ENCODE peak calls at places on chromosomes 1 and 21, in five cellular contexts. M is PC-9; Q is stimulated activated CD8-positive, alpha-beta memory T cell treated with anti-CD3 and anti-CD28 coated beads, Interleukin-15, amount 100 ng/mL, for 4 hours; H is glutamatergic neuron; C is activated naive CD8-positive, alpha-beta T cell treated with anti-CD3 and anti-CD28 coated beads for 36 hours. K is an unnamed sample.

GRCh38 chr1:29237906-29238600 is 1.7 kb downstream of the PTPRU start:
- DNase-seq in M (peak), Q (no peak), H (peak), C (no peak), K (no peak)

GRCh38 chr1:165933446-165934170 is 106.2 kb downstream of the UCK2 start:
- DNase-seq in M (no peak), Q (no peak), H (peak), C (no peak), K (no peak)

GRCh38 chr1:167122568-167122967 is 28.7 kb downstream of the STYXL2 start:
- DNase-seq in M (peak), Q (no peak), H (no peak), C (no peak), K (no peak)

GRCh38 chr1:220552672-220553258 is 24.8 kb downstream of the MARK1 start:
- DNase-seq in M (no peak), Q (no peak), H (no peak), C (no peak), K (no peak)

GRCh38 chr1:83029916-83030315 is 969.0 kb downstream of the TTLL7 start:
- DNase-seq in M (no peak), Q (no peak), H (no peak), C (no peak), K (no peak)

GRCh38 chr1:41882496-41882895 is 36.2 kb downstream of the HIVEP3 start:
- DNase-seq in M (no peak), Q (no peak), H (no peak), C (no peak), K (no peak)

GRCh38 chr1:28703629-28704028 is 33.1 kb upstream of the YTHDF2 start:
- DNase-seq in M (no peak), Q (no peak), H (no peak), C (no peak), K (no peak)

GRCh38 chr1:24437631-24438396 is 22.2 kb downstream of the NIPAL3 start:
- DNase-seq in M (no peak), Q (no peak), H (no peak), C (no peak), K (no peak)

GRCh38 chr1:78650114-78650513 is 483 bp downstream of the IFI44 start:
- DNase-seq in M (no peak), Q (no peak), H (no peak), C (no peak), K (no peak)

GRCh38 chr1:221157026-221157761 is 278.0 kb downstream of the HLX start:
- DNase-seq in M (no peak), Q (no peak), H (no peak), C (no peak), K (no peak)

GRCh38 chr1:151047925-151048644 is 534 bp downstream of the C1orf56 start:
- DNase-seq in M (peak), Q (no peak), H (peak), C (peak), K (no peak)

GRCh38 chr1:90346757-90347156 is 351.8 kb downstream of the ZNF326 start:
- DNase-seq in M (no peak), Q (no peak), H (no peak), C (no peak), K (no peak)

GRCh38 chr1:23651069-23651808 is 40.4 kb upstream of the RPL11 start:
- DNase-seq in M (peak), Q (no peak), H (no peak), C (no peak), K (no peak)

GRCh38 chr1:78715181-78715661 is 65.6 kb downstream of the IFI44 start:
- DNase-seq in M (no peak), Q (no peak), H (no peak), C (no peak), K (no peak)

GRCh38 chr1:7519181-7519860 is 251.8 kb upstream of the VAMP3 start:
- DNase-seq in M (no peak), Q (no peak), H (no peak), C (no peak), K (no peak)

GRCh38 chr1:14855824-14856223 is 257.3 kb downstream of the KAZN start:
- DNase-seq in M (no peak), Q (no peak), H (no peak), C (no peak), K (no peak)

GRCh38 chr1:221708076-221708571 is 33.8 kb downstream of the DUSP10 start:
- DNase-seq in M (no peak), Q (peak), H (no peak), C (peak), K (peak)

GRCh38 chr21:35963920-35964451 is 96.3 kb downstream of the SETD4 start:
- DNase-seq in M (no peak), Q (no peak), H (no peak), C (no peak), K (no peak)

GRCh38 chr21:15250384-15250783 is 185.6 kb upstream of the NRIP1 start:
- DNase-seq in M (no peak), Q (no peak), H (no peak), C (no peak), K (no peak)

GRCh38 chr1:99098589-99098988 is 93.9 kb upstream of the PLPPR5 start:
- DNase-seq in M (no peak), Q (no peak), H (no peak), C (no peak), K (no peak)

GRCh38 chr1:160830321-160831153 is 32.1 kb downstream of the CD244 start:
- DNase-seq in M (peak), Q (peak), H (peak), C (peak), K (peak)

GRCh38 chr1:94863919-94864318 is 43.8 kb downstream of the SLC44A3 start:
- DNase-seq in M (peak), Q (no peak), H (no peak), C (no peak), K (no peak)

GRCh38 chr21:45154511-45155508 is 80.4 kb downstream of the ADARB1 start:
- DNase-seq in M (no peak), Q (no peak), H (no peak), C (no peak), K (no peak)

GRCh38 chr1:39178541-39179431 is 25.7 kb upstream of the MACF1 start:
- DNase-seq in M (peak), Q (no peak), H (no peak), C (no peak), K (no peak)

GRCh38 chr1:61157420-61157987 is 75.1 kb downstream of the NFIA start:
- DNase-seq in M (no peak), Q (no peak), H (no peak), C (peak), K (peak)

GRCh38 chr1:173405758-173406344 is 71.3 kb upstream of the PRDX6 start:
- DNase-seq in M (peak), Q (no peak), H (no peak), C (no peak), K (no peak)

GRCh38 chr1:93434088-93434487 is 13.8 kb upstream of the FNBP1L start:
- DNase-seq in M (no peak), Q (no peak), H (no peak), C (no peak), K (no peak)

GRCh38 chr1:214899908-214900470 is 182.5 kb upstream of the KCNK2 start:
- DNase-seq in M (no peak), Q (no peak), H (no peak), C (no peak), K (no peak)

GRCh38 chr1:33301273-33301984 is 19.5 kb downstream of the A3GALT2 start:
- DNase-seq in M (no peak), Q (no peak), H (no peak), C (no peak), K (no peak)

GRCh38 chr1:163315773-163316374 is 5.9 kb upstream of the NUF2 start:
- DNase-seq in M (peak), Q (no peak), H (peak), C (peak), K (no peak)

GRCh38 chr1:26761217-26761616 is 26.5 kb upstream of the PIGV start:
- DNase-seq in M (no peak), Q (no peak), H (peak), C (no peak), K (no peak)

GRCh38 chr1:145912128-145912641 is 2.3 kb upstream of the ITGA10 start:
- DNase-seq in M (no peak), Q (no peak), H (no peak), C (no peak), K (no peak)

GRCh38 chr1:201266774-201267173 is 16.5 kb upstream of the PKP1 start:
- DNase-seq in M (no peak), Q (no peak), H (no peak), C (no peak), K (no peak)

GRCh38 chr1:198359024-198359653 is 181.3 kb downstream of the ATP6V1G3 start:
- DNase-seq in M (no peak), Q (no peak), H (no peak), C (no peak), K (no peak)

GRCh38 chr1:145871994-145872411 is 13.1 kb upstream of the PIAS3 start:
- DNase-seq in M (no peak), Q (no peak), H (peak), C (peak), K (peak)

K was measured in CMK.